ENCODE peak calls at places on chromosome 18, in seven cellular contexts. O is stimulated activated CD8-positive, alpha-beta memory T cell treated with anti-CD3 and anti-CD28 coated beads, Interleukin-7, amount 100 ng/mL, for 24 hours; S is NCI-H1105; W is M059J; Q is activated CD8-positive, alpha-beta T cell treated with anti-CD3 and anti-CD28 coated beads, Interleukin-2, amount 10 ng/mL, durations not matched to agents 7 days and 5 days; P is anterior cingulate cortex; J is lower leg skin. E is an unnamed sample.

GRCh38 chr18:73768043-73768442 is 379.6 kb downstream of the FBXO15 start:
- DNase-seq in O (no peak), S (peak), W (no peak), Q (no peak), P (no peak), J (no peak), E (no peak)

GRCh38 chr18:9516437-9517064 is 41.2 kb downstream of the RALBP1 start:
- DNase-seq in O (no peak), S (peak), W (peak), Q (peak), P (no peak), J (no peak), E (no peak)

GRCh38 chr18:36149514-36150289 is 20.0 kb downstream of the ELP2 start:
- DNase-seq in O (no peak), S (no peak), W (no peak), Q (no peak), P (no peak), J (no peak), E (no peak)

GRCh38 chr18:63148449-63149199 is 170.9 kb downstream of the BCL2 start:
- DNase-seq in O (no peak), S (peak), W (no peak), Q (no peak), P (no peak), J (no peak), E (no peak)

GRCh38 chr18:12946549-12947354 is 1.1 kb upstream of the SEH1L start:
- DNase-seq in O (no peak), S (peak), W (peak), Q (no peak), P (no peak), J (no peak), E (peak)

GRCh38 chr18:13096232-13096631 is 105.1 kb downstream of the CEP192 start:
- DNase-seq in O (no peak), S (no peak), W (no peak), Q (no peak), P (no peak), J (no peak), E (no peak)

GRCh38 chr18:8337216-8337615 is 272.0 kb upstream of the RAB12 start:
- DNase-seq in O (no peak), S (no peak), W (no peak), Q (no peak), P (no peak), J (no peak), E (no peak)

GRCh38 chr18:66724664-66725356 is 120.9 kb upstream of the CDH19 start:
- DNase-seq in O (no peak), S (no peak), W (no peak), Q (no peak), P (no peak), J (no peak), E (no peak)

GRCh38 chr18:2894841-2895370 is 48.1 kb downstream of the EMILIN2 start:
- DNase-seq in O (no peak), S (no peak), W (no peak), Q (no peak), P (no peak), J (no peak), E (no peak)

GRCh38 chr18:9597609-9598008 is 16.8 kb downstream of the PPP4R1 start:
- DNase-seq in O (no peak), S (no peak), W (no peak), Q (no peak), P (no peak), J (no peak), E (no peak)

GRCh38 chr18:14026199-14026598 is 106.0 kb downstream of the ZNF519 start:
- DNase-seq in O (no peak), S (no peak), W (peak), Q (no peak), P (no peak), J (peak), E (no peak)

GRCh38 chr18:58132595-58133191 is 88.7 kb downstream of the NEDD4L start:
- DNase-seq in O (no peak), S (no peak), W (no peak), Q (no peak), P (no peak), J (no peak), E (no peak)

GRCh38 chr18:54828290-54828871 is at the start of gene RAB27B:
- DNase-seq in O (peak), S (peak), W (peak), Q (peak), P (no peak), J (peak), E (peak)

GRCh38 chr18:34807106-34807796 is 97.2 kb downstream of the DTNA start:
- DNase-seq in O (no peak), S (no peak), W (peak), Q (no peak), P (no peak), J (no peak), E (no peak)

GRCh38 chr18:23422751-23423418 is 30.2 kb upstream of the RIOK3 start:
- DNase-seq in O (no peak), S (peak), W (peak), Q (no peak), P (no peak), J (peak), E (no peak)

GRCh38 chr18:68397241-68398035 is 317.5 kb downstream of the TMX3 start:
- DNase-seq in O (no peak), S (no peak), W (peak), Q (no peak), P (no peak), J (no peak), E (no peak)

GRCh38 chr18:14089176-14089575 is 43.1 kb downstream of the ZNF519 start:
- DNase-seq in O (no peak), S (no peak), W (no peak), Q (no peak), P (no peak), J (no peak), E (no peak)

GRCh38 chr18:37441821-37442220 is 123.8 kb downstream of the CELF4 start:
- DNase-seq in O (no peak), S (no peak), W (no peak), Q (no peak), P (no peak), J (no peak), E (no peak)

GRCh38 chr18:48956378-48956777 is 5.6 kb upstream of the SMAD7 start:
- DNase-seq in O (no peak), S (no peak), W (peak), Q (no peak), P (no peak), J (no peak), E (no peak)

GRCh38 chr18:47912343-47912742 is 18.1 kb downstream of the SMAD2 start:
- DNase-seq in O (no peak), S (no peak), W (no peak), Q (no peak), P (no peak), J (no peak), E (no peak)

GRCh38 chr18:79487198-79488165 is 91.8 kb downstream of the NFATC1 start:
- DNase-seq in O (no peak), S (no peak), W (no peak), Q (no peak), P (no peak), J (no peak), E (no peak)

GRCh38 chr18:28834889-28835288 is 658.0 kb upstream of the CDH2 start:
- DNase-seq in O (no peak), S (no peak), W (peak), Q (no peak), P (no peak), J (no peak), E (no peak)

GRCh38 chr18:6874316-6874715 is 144.8 kb downstream of the ARHGAP28 start:
- DNase-seq in O (no peak), S (no peak), W (no peak), Q (no peak), P (no peak), J (no peak), E (no peak)

GRCh38 chr18:23970161-23971153 is 44.1 kb upstream of the TTC39C start:
- DNase-seq in O (peak), S (no peak), W (peak), Q (peak), P (no peak), J (no peak), E (no peak)